ENCODE peak calls at places on chromosomes 3 and 15, in five cellular contexts. F is RKO, S is putamen, U is EH, W is cardiac fibroblast. X is an unnamed sample.

GRCh38 chr15:88450125-88450798 is 16.9 kb downstream of the MRPL46 start:
- DNase-seq in W (peak), U (peak), S (peak), F (peak), X (peak)

GRCh38 chr15:82178061-82178460 is 84.5 kb downstream of the EFL1 start:
- DNase-seq in W (peak), S (no peak), F (no peak), U (peak), X (no peak)

GRCh38 chr3:145692751-145693150 is 468.2 kb downstream of the PLOD2 start:
- DNase-seq in F (no peak), W (no peak), U (no peak), S (no peak), X (no peak)

GRCh38 chr3:131973731-131974130 is 61.1 kb downstream of the CPNE4 start:
- DNase-seq in W (no peak), S (no peak), U (peak), F (no peak), X (no peak)

GRCh38 chr15:67807836-67808235 is 17.5 kb upstream of the SKOR1 start:
- DNase-seq in S (no peak), U (no peak), W (no peak), F (no peak), X (no peak)

GRCh38 chr3:88623709-88624108 is 473.9 kb downstream of the C3orf38 start:
- DNase-seq in F (no peak), W (no peak), S (no peak), U (no peak), X (no peak)

GRCh38 chr15:31398677-31399260 is 72.1 kb downstream of the KLF13 start:
- DNase-seq in S (no peak), F (no peak), W (no peak), U (no peak), X (no peak)

GRCh38 chr3:64798316-64798715 is 110.5 kb upstream of the ADAMTS9 start:
- DNase-seq in S (no peak), W (no peak), U (no peak), F (no peak), X (no peak)

GRCh38 chr15:36278219-36278618 is 301.2 kb upstream of the CDIN1 start:
- DNase-seq in U (peak), W (peak), S (no peak), F (no peak), X (peak)

GRCh38 chr3:176939022-176939817 is 258.1 kb downstream of the TBL1XR1 start:
- DNase-seq in F (peak), W (peak), S (peak), U (peak), X (peak)

GRCh38 chr3:47283193-47283537 is 421 bp downstream of the KLHL18 start:
- DNase-seq in U (no peak), W (peak), S (no peak), F (peak), X (peak)

GRCh38 chr3:160486459-160486869 is 36.9 kb upstream of the TRIM59 start:
- DNase-seq in U (peak), S (no peak), F (peak), W (peak), X (peak)

GRCh38 chr3:30227571-30228301 is 378.7 kb upstream of the TGFBR2 start:
- DNase-seq in S (peak), W (peak), F (no peak), U (peak), X (no peak)

GRCh38 chr3:45608885-45609284 is 14.3 kb downstream of the LIMD1 start:
- DNase-seq in U (peak), W (peak), F (no peak), S (no peak), X (no peak)

X was measured in NCI-H82.